ENCODE peak calls at places on chromosomes 6 and 20, in eight cellular contexts. E is Calu3; S is neural crest cell; M is stimulated activated naive CD8-positive, alpha-beta T cell treated with anti-CD3 and anti-CD28 coated beads, Interleukin-15, Interleukin-2, amounts not matched to agents 100 U/mL and 50 U/mL, for 24 hours; T is nephron progenitor cell; L is GF-D8; N is H54; V is astrocyte of the cerebellum. R is an unnamed sample.

GRCh38 chr20:37288091-37288490 is 1.4 kb upstream of the MANBAL start:
- DNase-seq in E (no peak), S (no peak), M (no peak), T (no peak), L (peak), N (no peak), V (no peak), R (no peak)

GRCh38 chr20:57680934-57681914 is 28.6 kb downstream of the PMEPA1 start:
- DNase-seq in E (no peak), S (no peak), M (peak), T (no peak), L (no peak), N (no peak), V (no peak), R (no peak)

GRCh38 chr20:47353697-47354387 is 2.7 kb downstream of the ZMYND8 start:
- DNase-seq in E (no peak), S (no peak), M (no peak), T (no peak), L (no peak), N (no peak), V (no peak), R (no peak)

GRCh38 chr20:63702751-63703470 is 4.9 kb downstream of the ARFRP1 start:
- DNase-seq in E (no peak), S (no peak), M (no peak), T (no peak), L (no peak), N (no peak), V (no peak), R (no peak)

GRCh38 chr6:3422457-3422816 is 34.4 kb downstream of the SLC22A23 start:
- DNase-seq in E (no peak), S (no peak), M (no peak), T (no peak), L (no peak), N (no peak), V (no peak), R (no peak)

GRCh38 chr6:124487778-124488431 is 474.3 kb upstream of the RNF217 start:
- DNase-seq in E (no peak), S (no peak), M (no peak), T (no peak), L (no peak), N (no peak), V (peak), R (no peak)

GRCh38 chr6:41560440-41561192 is 14.4 kb downstream of the FOXP4 start:
- DNase-seq in E (no peak), S (no peak), M (peak), T (peak), L (peak), N (no peak), V (no peak), R (peak)

GRCh38 chr6:99013145-99013544 is 65.4 kb upstream of the FBXL4 start:
- DNase-seq in E (no peak), S (no peak), M (no peak), T (no peak), L (peak), N (peak), V (peak), R (no peak)

GRCh38 chr6:3331948-3332347 is 73.2 kb downstream of the PSMG4 start:
- DNase-seq in E (no peak), S (no peak), M (no peak), T (no peak), L (no peak), N (no peak), V (no peak), R (no peak)

GRCh38 chr6:4402477-4402976 is 267.2 kb upstream of the ECI2 start:
- DNase-seq in E (no peak), S (no peak), M (no peak), T (no peak), L (no peak), N (peak), V (peak), R (no peak)

GRCh38 chr20:61332016-61332975 is 80.2 kb downstream of the CDH4 start:
- DNase-seq in E (no peak), S (no peak), M (no peak), T (no peak), L (no peak), N (no peak), V (no peak), R (no peak)

GRCh38 chr6:81450180-81450579 is 302.3 kb downstream of the TENT5A start:
- DNase-seq in E (peak), S (no peak), M (no peak), T (no peak), L (no peak), N (no peak), V (no peak), R (no peak)

GRCh38 chr6:160130729-160131484 is 9.3 kb downstream of the SLC22A1 start:
- DNase-seq in E (no peak), S (no peak), M (no peak), T (no peak), L (no peak), N (no peak), V (no peak), R (no peak)

GRCh38 chr6:157804448-157805327 is 18.4 kb upstream of the SNX9 start:
- DNase-seq in E (no peak), S (no peak), M (peak), T (no peak), L (no peak), N (no peak), V (no peak), R (no peak)

GRCh38 chr6:37244430-37245310 is 12.9 kb upstream of the TBC1D22B start:
- DNase-seq in E (peak), S (no peak), M (no peak), T (no peak), L (peak), N (peak), V (peak), R (no peak)

GRCh38 chr6:27940766-27941165 is 16.3 kb upstream of the OR2B6 start:
- DNase-seq in E (no peak), S (no peak), M (no peak), T (no peak), L (no peak), N (no peak), V (no peak), R (no peak)

R was measured in glutamatergic neuron.